ENCODE peak calls at places on chromosomes 16 and 17, in nine cellular contexts. J, K, W, G, H, I, Z, N and Y are unnamed samples.

GRCh38 chr16:13839577-13839976 is 80.4 kb upstream of the ERCC4 start:
- DNase-seq in Z (no peak), I (no peak), G (no peak), W (no peak), J (no peak), N (no peak), H (no peak), K (no peak), Y (no peak)

GRCh38 chr16:70301121-70301520 is 2.1 kb downstream of the DDX19B start:
- DNase-seq in I (no peak), H (no peak), W (no peak), K (no peak), J (no peak), N (no peak), G (no peak), Z (no peak), Y (no peak)

GRCh38 chr17:15121426-15121825 is 143.7 kb downstream of the PMP22 start:
- DNase-seq in I (no peak), Z (no peak), H (no peak), J (no peak), G (no peak), K (no peak), N (no peak), W (no peak), Y (no peak)

GRCh38 chr16:86534779-86535605 is 20.0 kb downstream of the MTHFSD start:
- DNase-seq in I (no peak), W (no peak), K (no peak), J (no peak), H (no peak), N (no peak), Z (no peak), G (no peak), Y (no peak)

GRCh38 chr17:74782571-74782970 is 6.4 kb upstream of the NAT9 start:
- DNase-seq in W (no peak), K (no peak), H (no peak), I (no peak), J (no peak), G (no peak), Z (no peak), N (no peak), Y (no peak)

GRCh38 chr16:80671281-80671849 is 130.6 kb downstream of the DYNLRB2 start:
- DNase-seq in H (no peak), W (no peak), K (no peak), N (no peak), I (peak), G (no peak), J (no peak), Z (no peak), Y (no peak)

GRCh38 chr16:84569382-84569987 is 48.4 kb downstream of the COTL1 start:
- DNase-seq in W (no peak), Z (no peak), N (no peak), I (no peak), G (no peak), J (peak), K (no peak), H (peak), Y (no peak)

GRCh38 chr17:38667099-38667786 is 7.5 kb downstream of the EPOP start:
- DNase-seq in G (peak), H (peak), W (peak), K (peak), N (no peak), I (peak), J (peak), Z (peak), Y (peak)

GRCh38 chr17:76866774-76867577 is 1.2 kb upstream of the MGAT5B start:
- DNase-seq in I (no peak), J (no peak), W (peak), H (peak), Z (no peak), N (no peak), K (no peak), G (peak), Y (no peak)

GRCh38 chr17:77212081-77212832 is 71.5 kb downstream of the SEC14L1 start:
- DNase-seq in K (no peak), H (no peak), N (no peak), G (no peak), Z (no peak), J (no peak), W (no peak), I (peak), Y (no peak)

GRCh38 chr16:17026600-17027242 is 444.0 kb downstream of the XYLT1 start:
- DNase-seq in W (no peak), K (no peak), H (no peak), G (no peak), N (no peak), I (peak), Z (no peak), J (no peak), Y (no peak)

GRCh38 chr17:81733507-81734404 is 21.7 kb downstream of the SLC25A10 start:
- DNase-seq in I (peak), J (peak), G (peak), Z (peak), N (no peak), K (peak), W (peak), H (peak), Y (peak)

GRCh38 chr16:89581861-89582563 is 6.5 kb downstream of the CPNE7 start:
- DNase-seq in N (no peak), K (no peak), Z (no peak), I (no peak), J (no peak), W (peak), H (peak), G (peak), Y (no peak)

GRCh38 chr16:9134739-9135138 is 43.3 kb downstream of the HAPSTR1 start:
- DNase-seq in J (peak), W (peak), Z (peak), G (no peak), H (peak), I (peak), N (no peak), K (peak), Y (peak)

GRCh38 chr16:58259995-58260394 is 34.8 kb downstream of the PRSS54 start:
- DNase-seq in Z (no peak), W (no peak), J (no peak), H (no peak), G (no peak), I (no peak), N (no peak), K (no peak), Y (no peak)

GRCh38 chr16:68084504-68085258 is 489 bp upstream of the NFATC3 start:
- DNase-seq in W (peak), G (peak), H (peak), N (peak), I (peak), Z (peak), K (peak), J (peak), Y (peak)

GRCh38 chr16:30473231-30474061 is 904 bp downstream of the ITGAL start:
- DNase-seq in H (no peak), J (peak), W (no peak), G (no peak), I (peak), N (no peak), Z (no peak), K (no peak), Y (no peak)

GRCh38 chr16:84673203-84673535 is 24.9 kb downstream of the KLHL36 start:
- DNase-seq in H (no peak), Z (no peak), K (no peak), J (no peak), G (peak), W (peak), N (no peak), I (no peak), Y (no peak)

GRCh38 chr16:73315645-73316044 is 267.7 kb upstream of the ZFHX3 start:
- DNase-seq in K (no peak), J (no peak), W (no peak), I (peak), N (no peak), H (no peak), G (no peak), Z (no peak), Y (no peak)

GRCh38 chr17:30253316-30253715 is 17.8 kb upstream of the SLC6A4 start:
- DNase-seq in N (no peak), K (no peak), H (no peak), J (no peak), W (no peak), I (no peak), Z (no peak), G (no peak), Y (no peak)

GRCh38 chr16:50209548-50210265 is 56.6 kb downstream of the TENT4B start:
- DNase-seq in N (no peak), I (no peak), K (no peak), G (no peak), J (peak), W (no peak), Z (no peak), H (no peak), Y (no peak)

GRCh38 chr17:79622776-79623175 is 11.9 kb upstream of the RBFOX3 start:
- DNase-seq in J (peak), H (no peak), W (no peak), I (no peak), Z (no peak), K (no peak), G (no peak), N (no peak), Y (no peak)

GRCh38 chr17:79936661-79937434 is 97.6 kb upstream of the CBX4 start:
- DNase-seq in Z (no peak), J (peak), W (peak), I (no peak), N (no peak), G (no peak), H (no peak), K (no peak), Y (peak)

GRCh38 chr17:33192961-33193911 is 99.9 kb downstream of the ASIC2 start:
- DNase-seq in J (no peak), K (no peak), N (no peak), G (no peak), I (no peak), W (no peak), Z (no peak), H (no peak), Y (no peak)

GRCh38 chr17:39485555-39485954 is 24.3 kb downstream of the CDK12 start:
- DNase-seq in G (peak), W (peak), Z (no peak), N (no peak), H (peak), I (no peak), J (no peak), K (no peak), Y (no peak)

GRCh38 chr16:22183901-22184614 is 21.8 kb downstream of the SDR42E2 start:
- DNase-seq in W (no peak), N (no peak), G (no peak), K (peak), H (no peak), J (no peak), Z (no peak), I (no peak), Y (no peak)

GRCh38 chr17:41397003-41397665 is at the start of gene KRT31:
- DNase-seq in G (no peak), J (no peak), Z (no peak), K (no peak), N (no peak), H (no peak), I (no peak), W (no peak), Y (no peak)

GRCh38 chr17:17888821-17889220 is 52.0 kb upstream of the SREBF1 start:
- DNase-seq in G (no peak), N (no peak), K (no peak), J (no peak), W (no peak), H (no peak), Z (no peak), I (no peak), Y (no peak)

GRCh38 chr17:33674685-33675084 is 381.6 kb upstream of the ASIC2 start:
- DNase-seq in K (peak), H (peak), G (peak), W (peak), I (no peak), J (peak), Z (peak), N (no peak), Y (peak)

GRCh38 chr16:3023415-3023668 is 400 bp downstream of the HCFC1R1 start:
- DNase-seq in W (peak), Z (no peak), H (peak), I (no peak), N (no peak), G (peak), J (no peak), K (no peak), Y (no peak)

GRCh38 chr16:81728435-81728834 is 50.7 kb upstream of the PLCG2 start:
- DNase-seq in J (no peak), K (no peak), G (no peak), W (no peak), I (no peak), N (no peak), Z (no peak), H (no peak), Y (no peak)

GRCh38 chr16:71626858-71627213 is 852 bp downstream of the MARVELD3 start:
- DNase-seq in N (no peak), K (no peak), W (no peak), Z (no peak), H (no peak), J (peak), I (no peak), G (peak), Y (no peak)

GRCh38 chr16:55171241-55171640 is 152.8 kb upstream of the IRX6 start:
- DNase-seq in H (no peak), K (peak), G (no peak), W (no peak), Z (no peak), I (no peak), J (no peak), N (no peak), Y (no peak)

GRCh38 chr16:28990375-28991040 is 5.7 kb downstream of the LAT start:
- DNase-seq in I (no peak), K (no peak), Z (no peak), N (no peak), G (no peak), W (no peak), J (no peak), H (no peak), Y (no peak)

GRCh38 chr17:76132574-76133338 is 8.3 kb downstream of the FOXJ1 start:
- DNase-seq in W (no peak), N (no peak), G (peak), I (no peak), J (peak), Z (no peak), K (no peak), H (peak), Y (no peak)